ENCODE peak calls at places on chromosomes 6 and 20, in eight cellular contexts. O, C, L, R, J, X, K and I are unnamed samples.

GRCh38 chr6:43742931-43743632 is 26.9 kb upstream of the VEGFA start:
- DNase-seq in C (no peak), K (no peak), L (no peak), X (no peak), J (no peak), O (no peak), R (no peak), I (peak)

GRCh38 chr20:11726021-11726420 is 191.7 kb upstream of the BTBD3 start:
- DNase-seq in C (no peak), R (no peak), J (no peak), X (no peak), L (no peak), O (no peak), K (no peak), I (no peak)

GRCh38 chr20:41287327-41287726 is 30.2 kb downstream of the ZHX3 start:
- DNase-seq in K (peak), J (no peak), O (no peak), R (peak), L (no peak), C (no peak), X (no peak), I (no peak)

GRCh38 chr6:90466191-90466940 is 120.5 kb downstream of the MAP3K7 start:
- DNase-seq in J (no peak), C (no peak), X (peak), O (no peak), K (peak), L (no peak), R (no peak), I (no peak)

GRCh38 chr6:14272111-14273085 is 154.8 kb downstream of the CD83 start:
- DNase-seq in X (no peak), L (no peak), C (no peak), R (no peak), J (no peak), O (no peak), K (peak), I (no peak)

GRCh38 chr6:163340201-163340887 is 74.2 kb upstream of the QKI start:
- DNase-seq in X (no peak), R (no peak), O (no peak), C (no peak), L (no peak), K (no peak), J (no peak), I (no peak)

GRCh38 chr6:136127856-136128255 is 122.3 kb downstream of the MTFR2 start:
- DNase-seq in O (no peak), L (no peak), C (no peak), J (no peak), X (no peak), K (no peak), R (no peak), I (no peak)

GRCh38 chr6:162014069-162014811 is 713.3 kb downstream of the PRKN start:
- DNase-seq in K (no peak), C (no peak), O (no peak), J (no peak), L (no peak), X (no peak), R (no peak), I (no peak)

GRCh38 chr6:101847690-101848089 is 454.2 kb downstream of the GRIK2 start:
- DNase-seq in O (no peak), L (no peak), R (no peak), X (no peak), C (no peak), J (no peak), K (no peak), I (no peak)

GRCh38 chr6:147530132-147531060 is 21.9 kb downstream of the SAMD5 start:
- DNase-seq in C (no peak), O (no peak), K (no peak), R (no peak), L (no peak), J (no peak), X (no peak), I (no peak)

GRCh38 chr20:62741191-62741676 is 32.6 kb downstream of the NTSR1 start:
- DNase-seq in J (no peak), L (no peak), K (peak), R (no peak), X (no peak), O (no peak), C (no peak), I (no peak)

GRCh38 chr20:11941593-11942261 is 24.0 kb downstream of the BTBD3 start:
- DNase-seq in K (no peak), L (no peak), X (no peak), R (no peak), J (no peak), C (no peak), O (no peak), I (no peak)

GRCh38 chr6:3350252-3350826 is 91.6 kb downstream of the PSMG4 start:
- DNase-seq in R (no peak), X (no peak), L (no peak), J (no peak), K (no peak), C (no peak), O (no peak), I (no peak)

GRCh38 chr6:12343122-12343439 is 52.9 kb downstream of the EDN1 start:
- DNase-seq in C (no peak), L (no peak), X (no peak), R (no peak), K (peak), O (no peak), J (no peak), I (no peak)

GRCh38 chr6:48486876-48487275 is 375.9 kb upstream of the PTCHD4 start:
- DNase-seq in R (no peak), O (no peak), C (no peak), X (no peak), L (no peak), J (no peak), K (no peak), I (no peak)

GRCh38 chr6:82040405-82041221 is 206.9 kb downstream of the IBTK start:
- DNase-seq in C (no peak), X (no peak), K (peak), L (no peak), O (peak), J (peak), R (peak), I (no peak)

GRCh38 chr6:142935553-142936517 is 9.1 kb downstream of the HIVEP2 start:
- DNase-seq in X (no peak), C (no peak), K (no peak), R (no peak), L (no peak), O (no peak), J (no peak), I (no peak)

GRCh38 chr6:50718566-50718965 is 5.2 kb downstream of the TFAP2D start:
- DNase-seq in K (no peak), C (no peak), L (no peak), X (no peak), R (no peak), O (no peak), J (no peak), I (no peak)

GRCh38 chr6:143966291-143966690 is 41.8 kb downstream of the PLAGL1 start:
- DNase-seq in R (no peak), J (no peak), C (no peak), L (no peak), K (no peak), O (no peak), X (no peak), I (no peak)

GRCh38 chr6:37209461-37210205 is 39.7 kb downstream of the PIM1 start:
- DNase-seq in C (no peak), X (no peak), L (peak), J (no peak), O (no peak), K (no peak), R (no peak), I (no peak)

GRCh38 chr6:9581155-9581554 is 833.7 kb downstream of the TFAP2A start:
- DNase-seq in C (no peak), O (no peak), J (no peak), K (no peak), R (no peak), X (no peak), L (no peak), I (no peak)

GRCh38 chr20:36644032-36644712 is 1.8 kb downstream of the SLA2 start:
- DNase-seq in K (no peak), O (no peak), X (no peak), J (no peak), L (peak), C (no peak), R (no peak), I (no peak)

GRCh38 chr6:26270121-26270861 is 94.7 kb upstream of the BTN3A2 start:
- DNase-seq in R (no peak), O (no peak), X (no peak), C (no peak), J (no peak), K (no peak), L (no peak), I (no peak)

GRCh38 chr20:22789661-22790060 is 205.3 kb upstream of the FOXA2 start:
- DNase-seq in O (no peak), X (no peak), J (no peak), R (no peak), K (no peak), C (no peak), L (no peak), I (no peak)

GRCh38 chr20:38305541-38305940 is 1.6 kb downstream of the BPI start:
- DNase-seq in L (no peak), K (no peak), R (no peak), J (no peak), C (no peak), X (no peak), O (no peak), I (no peak)

GRCh38 chr6:54085526-54085925 is 25.7 kb upstream of the MLIP start:
- DNase-seq in L (no peak), J (no peak), C (no peak), K (peak), R (no peak), O (peak), X (no peak), I (no peak)

GRCh38 chr20:12821249-12821648 is 187.5 kb upstream of the SPTLC3 start:
- DNase-seq in L (no peak), R (no peak), O (no peak), C (no peak), J (no peak), X (no peak), K (no peak), I (no peak)

GRCh38 chr6:146990821-146991798 is 213.1 kb upstream of the STXBP5 start:
- DNase-seq in C (no peak), L (no peak), R (peak), J (no peak), K (peak), X (no peak), O (no peak), I (no peak)

GRCh38 chr20:37524221-37524700 is 3.2 kb downstream of the NNAT start:
- DNase-seq in K (no peak), R (no peak), J (no peak), X (no peak), L (no peak), O (no peak), C (peak), I (peak)

GRCh38 chr6:29964904-29965872 is 22.9 kb downstream of the HLA-A start:
- DNase-seq in O (no peak), C (peak), K (peak), X (peak), R (peak), J (peak), L (peak), I (no peak)

GRCh38 chr20:11204926-11205768 is 531.3 kb upstream of the JAG1 start:
- DNase-seq in J (peak), C (peak), X (peak), K (peak), L (no peak), O (no peak), R (peak), I (no peak)

GRCh38 chr20:58107533-58107932 is 120.9 kb downstream of the ANKRD60 start:
- DNase-seq in R (no peak), X (no peak), C (no peak), K (no peak), L (no peak), J (no peak), O (no peak), I (peak)

GRCh38 chr6:6657085-6657819 is 68.7 kb downstream of the LY86 start:
- DNase-seq in O (no peak), K (no peak), J (no peak), R (no peak), C (no peak), X (no peak), L (no peak), I (no peak)

GRCh38 chr6:636488-636887 is 20.4 kb downstream of the HUS1B start:
- DNase-seq in O (no peak), J (no peak), K (no peak), L (no peak), R (no peak), C (no peak), X (no peak), I (no peak)

GRCh38 chr6:15457903-15458530 is 204.8 kb downstream of the DTNBP1 start:
- DNase-seq in R (no peak), X (no peak), L (no peak), O (no peak), J (no peak), C (no peak), K (peak), I (no peak)

GRCh38 chr6:157174731-157175130 is 148.6 kb downstream of the TMEM242 start:
- DNase-seq in J (no peak), O (no peak), X (no peak), L (no peak), R (no peak), C (no peak), K (no peak), I (no peak)

GRCh38 chr6:116562614-116563013 is 8.7 kb upstream of the RWDD1 start:
- DNase-seq in O (no peak), J (no peak), K (no peak), L (no peak), C (no peak), R (no peak), X (no peak), I (no peak)
- H3K27ac ChIP-seq in O (no peak), J (no peak), K (no peak), L (no peak), C (no peak), R (no peak), X (peak), I (no peak)

DNA sequence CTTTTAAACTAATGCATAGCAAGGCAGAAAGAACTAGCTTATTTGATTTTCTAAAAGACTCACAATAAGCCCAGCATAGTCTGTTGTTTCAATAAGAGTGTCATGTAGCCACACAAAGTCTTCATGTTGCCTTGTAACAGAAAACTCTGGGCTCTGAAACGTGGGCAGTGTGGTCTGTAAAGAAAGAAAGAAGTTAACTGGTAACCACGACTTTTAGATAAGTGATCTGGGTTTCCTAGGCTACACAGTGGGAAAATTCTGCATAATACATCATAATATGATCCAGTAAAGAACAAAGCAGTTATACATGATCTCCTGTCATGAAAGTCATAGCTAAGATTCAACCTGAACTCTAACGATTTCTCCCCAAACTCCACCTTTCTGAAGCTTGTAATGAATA is 13.3 kb downstream of the SNX5 start:
- DNase-seq in R (no peak), O (no peak), C (no peak), J (no peak), X (no peak), K (no peak), L (no peak), I (no peak)
- H3K27ac ChIP-seq in R (no peak), O (no peak), C (peak), J (no peak), X (no peak), K (peak), L (no peak), I (no peak)

GRCh38 chr6:32087574-32088486 is 21.3 kb downstream of the TNXB start:
- DNase-seq in X (peak), L (peak), C (peak), O (no peak), J (peak), K (no peak), R (peak), I (peak)
- H3K27ac ChIP-seq in X (peak), L (no peak), C (peak), O (peak), J (peak), K (no peak), R (peak), I (peak)

GRCh38 chr6:64256483-64256882 is 620.9 kb downstream of the PHF3 start:
- DNase-seq in O (no peak), K (no peak), R (no peak), L (no peak), X (no peak), J (no peak), C (no peak), I (no peak)

GRCh38 chr6:64258302-64258701 is 622.7 kb downstream of the PHF3 start:
- DNase-seq in R (no peak), L (no peak), X (no peak), O (no peak), J (no peak), C (no peak), K (no peak), I (no peak)

GRCh38 chr6:64257586-64257985 is 622.0 kb downstream of the PHF3 start:
- DNase-seq in C (no peak), J (no peak), O (no peak), L (no peak), R (no peak), X (no peak), K (no peak), I (no peak)

GRCh38 chr6:64258752-64259151 is 623.1 kb downstream of the PHF3 start:
- DNase-seq in J (no peak), L (no peak), O (no peak), K (no peak), R (no peak), X (no peak), C (no peak), I (no peak)

DNA sequence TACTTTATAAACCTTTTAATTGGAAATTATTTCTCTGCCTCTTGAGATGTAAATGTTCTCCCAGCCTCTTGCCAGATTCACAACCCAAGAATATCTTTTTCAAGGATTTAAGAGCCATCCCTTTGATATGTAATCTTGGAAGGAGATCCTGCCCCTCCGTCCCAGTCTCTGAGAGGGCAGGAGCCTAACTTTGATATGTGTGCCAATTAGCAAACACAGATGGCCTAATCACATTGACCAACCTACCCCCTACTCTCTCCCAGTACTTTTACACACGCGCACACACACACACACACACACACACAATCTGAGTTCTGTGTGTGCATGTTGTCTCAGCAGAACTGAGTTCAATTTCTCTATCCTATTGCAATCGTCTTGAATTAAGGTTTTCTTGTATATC is 623.8 kb downstream of the PHF3 start:
- DNase-seq in O (no peak), C (no peak), L (no peak), K (no peak), X (no peak), R (no peak), J (no peak), I (no peak)
- H3K27ac ChIP-seq in O (no peak), C (no peak), L (no peak), K (no peak), X (no peak), R (no peak), J (no peak), I (no peak)

GRCh38 chr20:3470208-3470626 is 601 bp upstream of the ATRN start:
- DNase-seq in C (no peak), L (no peak), X (no peak), J (no peak), R (no peak), O (no peak), K (no peak), I (no peak)
- H3K27ac ChIP-seq in C (peak), L (peak), X (peak), J (peak), R (peak), O (peak), K (peak), I (peak)

DNA sequence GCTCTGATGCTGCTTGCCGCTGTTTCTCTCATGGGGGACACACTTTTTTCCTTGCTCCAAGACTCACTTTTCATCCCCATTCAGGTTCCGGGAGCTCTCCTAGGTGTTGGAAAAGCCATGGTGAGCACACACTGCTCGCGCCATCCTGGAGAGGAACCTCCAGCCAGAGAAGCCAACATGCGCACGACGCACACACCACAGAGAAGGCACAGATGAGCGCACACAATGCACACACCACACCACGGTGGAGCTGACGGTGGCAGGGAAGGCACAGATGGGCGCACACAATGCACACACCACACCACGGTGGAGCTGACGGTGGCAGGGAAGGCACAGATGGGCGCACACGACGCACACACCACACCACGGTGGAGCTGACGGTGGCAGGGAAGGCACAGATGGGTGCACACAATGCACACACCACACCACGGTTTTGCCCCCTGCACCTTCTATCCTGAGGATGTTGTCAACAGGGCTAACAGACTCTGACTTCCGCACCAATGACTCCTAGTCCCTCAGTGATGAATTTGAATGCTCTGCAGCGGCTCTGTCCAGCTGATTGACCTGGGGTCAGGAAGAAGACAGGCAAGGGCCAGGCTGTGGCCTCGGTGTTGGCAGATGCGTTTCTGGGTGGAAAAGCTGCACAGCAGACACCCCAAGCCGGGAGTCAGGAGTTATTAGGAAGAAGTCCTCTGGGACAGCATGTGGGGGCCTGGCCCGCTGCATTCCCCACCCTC is 154.8 kb downstream of the ERMARD start:
- DNase-seq in X (no peak), R (no peak), O (no peak), K (no peak), C (no peak), J (no peak), L (no peak), I (no peak)
- H3K27ac ChIP-seq in X (no peak), R (no peak), O (no peak), K (no peak), C (peak), J (peak), L (no peak), I (no peak)

GRCh38 chr6:4599924-4600323 is 176.3 kb upstream of the CDYL start:
- DNase-seq in J (no peak), K (peak), O (no peak), C (no peak), L (no peak), R (peak), X (no peak), I (no peak)
- H3K27ac ChIP-seq in J (no peak), K (peak), O (no peak), C (no peak), L (no peak), R (peak), X (no peak), I (no peak)

DNA sequence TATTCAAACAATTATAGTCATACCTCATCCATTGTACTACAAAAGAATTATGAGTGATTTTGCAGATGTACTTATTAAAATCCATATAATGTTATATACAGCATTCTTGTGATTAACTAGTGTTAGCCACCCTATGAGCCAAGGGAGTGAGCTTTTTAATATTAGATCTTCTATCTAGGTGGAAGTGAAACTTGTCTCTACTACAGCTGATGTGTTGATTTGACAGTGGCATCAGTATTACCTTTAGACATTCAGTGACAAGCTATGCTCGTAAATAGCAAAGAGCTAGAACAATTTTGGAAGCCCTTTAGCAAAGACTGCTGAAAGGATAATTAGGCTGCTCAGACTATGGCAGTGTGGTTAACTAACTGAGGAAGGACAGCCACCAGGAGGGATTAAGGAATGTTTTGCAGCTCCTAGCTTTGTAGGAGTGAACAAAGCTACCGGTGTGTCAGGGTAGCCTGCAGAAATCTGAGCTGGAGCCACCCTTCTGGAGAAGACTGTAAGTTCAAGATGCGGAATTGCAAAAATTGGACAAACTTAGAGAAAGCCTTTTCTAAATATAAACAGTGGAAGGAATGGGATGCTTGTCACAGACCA is 73.7 kb downstream of the AFG1L start:
- DNase-seq in R (no peak), K (no peak), C (no peak), X (no peak), O (no peak), L (no peak), J (no peak), I (no peak)
- H3K27ac ChIP-seq in R (no peak), K (no peak), C (no peak), X (no peak), O (no peak), L (no peak), J (no peak), I (no peak)